ENCODE peak calls at places on chromosomes 16 and 17, in five cellular contexts. One of them, this sample, is unnamed.

GRCh38 chr17:14306602-14307001 is 5.7 kb downstream of the HS3ST3B1 start:
- DNase-seq in ELF-1: no peak
- DNase-seq in stromal cell of bone marrow: no peak
- DNase-seq in activated T-cell treated with anti-CD3 and anti-CD28 coated beads for 4 hours: no peak
- DNase-seq in GM23248: peak
- DNase-seq in this sample: no peak

GRCh38 chr17:36611345-36612072 is 10.1 kb downstream of the MRM1 start:
- DNase-seq in stromal cell of bone marrow: peak
- DNase-seq in GM23248: peak
- DNase-seq in activated T-cell treated with anti-CD3 and anti-CD28 coated beads for 4 hours: no peak
- DNase-seq in ELF-1: no peak
- DNase-seq in this sample: no peak

GRCh38 chr17:61981323-61981722 is 53.5 kb upstream of the INTS2 start:
- DNase-seq in GM23248: peak
- DNase-seq in stromal cell of bone marrow: no peak
- DNase-seq in activated T-cell treated with anti-CD3 and anti-CD28 coated beads for 4 hours: no peak
- DNase-seq in ELF-1: no peak
- DNase-seq in this sample: no peak

GRCh38 chr17:80931421-80932265 is 60.0 kb upstream of the CHMP6 start:
- DNase-seq in GM23248: peak
- DNase-seq in stromal cell of bone marrow: peak
- DNase-seq in ELF-1: peak
- DNase-seq in activated T-cell treated with anti-CD3 and anti-CD28 coated beads for 4 hours: no peak
- DNase-seq in this sample: no peak

GRCh38 chr17:5283531-5284315 is 1.6 kb downstream of the RABEP1 start:
- DNase-seq in ELF-1: peak
- DNase-seq in GM23248: peak
- DNase-seq in activated T-cell treated with anti-CD3 and anti-CD28 coated beads for 4 hours: no peak
- DNase-seq in stromal cell of bone marrow: no peak
- DNase-seq in this sample: no peak

GRCh38 chr16:72939247-72939646 is 108.7 kb downstream of the ZFHX3 start:
- DNase-seq in ELF-1: peak
- DNase-seq in GM23248: peak
- DNase-seq in stromal cell of bone marrow: peak
- DNase-seq in activated T-cell treated with anti-CD3 and anti-CD28 coated beads for 4 hours: no peak
- DNase-seq in this sample: no peak

GRCh38 chr17:58307468-58308172 is 21.0 kb downstream of the TSPOAP1 start:
- DNase-seq in activated T-cell treated with anti-CD3 and anti-CD28 coated beads for 4 hours: no peak
- DNase-seq in stromal cell of bone marrow: no peak
- DNase-seq in ELF-1: no peak
- DNase-seq in GM23248: no peak
- DNase-seq in this sample: no peak

GRCh38 chr16:56041556-56042140 is 149.6 kb upstream of the GNAO1 start:
- DNase-seq in GM23248: peak
- DNase-seq in stromal cell of bone marrow: no peak
- DNase-seq in activated T-cell treated with anti-CD3 and anti-CD28 coated beads for 4 hours: no peak
- DNase-seq in ELF-1: peak
- DNase-seq in this sample: no peak

GRCh38 chr17:9389116-9389515 is 186.5 kb downstream of the STX8 start:
- DNase-seq in stromal cell of bone marrow: peak
- DNase-seq in GM23248: peak
- DNase-seq in activated T-cell treated with anti-CD3 and anti-CD28 coated beads for 4 hours: no peak
- DNase-seq in ELF-1: no peak
- DNase-seq in this sample: no peak

GRCh38 chr16:30750876-30751465 is 2.7 kb downstream of the PHKG2 start:
- DNase-seq in activated T-cell treated with anti-CD3 and anti-CD28 coated beads for 4 hours: no peak
- DNase-seq in stromal cell of bone marrow: no peak
- DNase-seq in GM23248: no peak
- DNase-seq in ELF-1: no peak
- DNase-seq in this sample: no peak

GRCh38 chr16:68396481-68396880 is 51.8 kb downstream of the SMPD3 start:
- DNase-seq in ELF-1: no peak
- DNase-seq in GM23248: peak
- DNase-seq in activated T-cell treated with anti-CD3 and anti-CD28 coated beads for 4 hours: peak
- DNase-seq in stromal cell of bone marrow: peak
- DNase-seq in this sample: no peak

GRCh38 chr16:67713647-67714273 is 5.4 kb downstream of the GFOD2 start:
- DNase-seq in stromal cell of bone marrow: no peak
- DNase-seq in ELF-1: no peak
- DNase-seq in GM23248: no peak
- DNase-seq in activated T-cell treated with anti-CD3 and anti-CD28 coated beads for 4 hours: no peak
- DNase-seq in this sample: no peak

GRCh38 chr16:29854520-29855100 is 8.4 kb downstream of the CDIPT start:
- DNase-seq in activated T-cell treated with anti-CD3 and anti-CD28 coated beads for 4 hours: no peak
- DNase-seq in GM23248: peak
- DNase-seq in ELF-1: no peak
- DNase-seq in stromal cell of bone marrow: no peak
- DNase-seq in this sample: no peak

GRCh38 chr16:69565611-69566436 is at the start of gene NFAT5:
- DNase-seq in stromal cell of bone marrow: peak
- DNase-seq in activated T-cell treated with anti-CD3 and anti-CD28 coated beads for 4 hours: peak
- DNase-seq in ELF-1: peak
- DNase-seq in GM23248: peak
- DNase-seq in this sample: peak

GRCh38 chr17:4332296-4332970 is 34.0 kb downstream of the UBE2G1 start:
- DNase-seq in activated T-cell treated with anti-CD3 and anti-CD28 coated beads for 4 hours: no peak
- DNase-seq in stromal cell of bone marrow: no peak
- DNase-seq in ELF-1: peak
- DNase-seq in GM23248: peak
- DNase-seq in this sample: no peak

GRCh38 chr16:63982156-63982555 is 1139.7 kb downstream of the CDH11 start:
- DNase-seq in activated T-cell treated with anti-CD3 and anti-CD28 coated beads for 4 hours: no peak
- DNase-seq in stromal cell of bone marrow: no peak
- DNase-seq in GM23248: no peak
- DNase-seq in ELF-1: peak
- DNase-seq in this sample: no peak

GRCh38 chr17:72463287-72464102 is 342.7 kb downstream of the SOX9 start:
- DNase-seq in activated T-cell treated with anti-CD3 and anti-CD28 coated beads for 4 hours: no peak
- DNase-seq in GM23248: no peak
- DNase-seq in stromal cell of bone marrow: no peak
- DNase-seq in ELF-1: no peak
- DNase-seq in this sample: no peak

GRCh38 chr16:27690604-27691003 is 140.7 kb downstream of the KATNIP start:
- DNase-seq in ELF-1: no peak
- DNase-seq in activated T-cell treated with anti-CD3 and anti-CD28 coated beads for 4 hours: no peak
- DNase-seq in GM23248: peak
- DNase-seq in stromal cell of bone marrow: no peak
- DNase-seq in this sample: peak

GRCh38 chr17:60422162-60422665 is at the start of gene CHCT1:
- DNase-seq in stromal cell of bone marrow: no peak
- DNase-seq in activated T-cell treated with anti-CD3 and anti-CD28 coated beads for 4 hours: no peak
- DNase-seq in ELF-1: no peak
- DNase-seq in GM23248: no peak
- DNase-seq in this sample: peak

GRCh38 chr17:34318474-34318873 is 761 bp upstream of the CCL8 start:
- DNase-seq in ELF-1: no peak
- DNase-seq in activated T-cell treated with anti-CD3 and anti-CD28 coated beads for 4 hours: no peak
- DNase-seq in stromal cell of bone marrow: no peak
- DNase-seq in GM23248: no peak
- DNase-seq in this sample: no peak

GRCh38 chr17:74430706-74431567 is 951 bp upstream of the GPRC5C start:
- DNase-seq in ELF-1: peak
- DNase-seq in stromal cell of bone marrow: peak
- DNase-seq in activated T-cell treated with anti-CD3 and anti-CD28 coated beads for 4 hours: no peak
- DNase-seq in GM23248: peak
- DNase-seq in this sample: peak

GRCh38 chr17:35089846-35090193 is 26.3 kb upstream of the RFFL start:
- DNase-seq in ELF-1: peak
- DNase-seq in activated T-cell treated with anti-CD3 and anti-CD28 coated beads for 4 hours: peak
- DNase-seq in stromal cell of bone marrow: no peak
- DNase-seq in GM23248: peak
- DNase-seq in this sample: no peak

GRCh38 chr16:69143116-69143515 is 10.7 kb downstream of the UTP4 start:
- DNase-seq in activated T-cell treated with anti-CD3 and anti-CD28 coated beads for 4 hours: no peak
- DNase-seq in ELF-1: no peak
- DNase-seq in GM23248: peak
- DNase-seq in stromal cell of bone marrow: no peak
- DNase-seq in this sample: no peak

GRCh38 chr16:414395-415169 is 10.9 kb upstream of the RAB11FIP3 start:
- DNase-seq in stromal cell of bone marrow: no peak
- DNase-seq in GM23248: peak
- DNase-seq in ELF-1: peak
- DNase-seq in activated T-cell treated with anti-CD3 and anti-CD28 coated beads for 4 hours: no peak
- DNase-seq in this sample: no peak

GRCh38 chr16:56848955-56849689 is 15.9 kb upstream of the SLC12A3 start:
- DNase-seq in activated T-cell treated with anti-CD3 and anti-CD28 coated beads for 4 hours: no peak
- DNase-seq in GM23248: peak
- DNase-seq in stromal cell of bone marrow: peak
- DNase-seq in ELF-1: no peak
- DNase-seq in this sample: no peak

GRCh38 chr16:88754109-88754911 is 30.7 kb downstream of the PIEZO1 start:
- DNase-seq in activated T-cell treated with anti-CD3 and anti-CD28 coated beads for 4 hours: no peak
- DNase-seq in stromal cell of bone marrow: no peak
- DNase-seq in GM23248: no peak
- DNase-seq in ELF-1: no peak
- DNase-seq in this sample: no peak

GRCh38 chr16:83134638-83135037 is 507.9 kb downstream of the CDH13 start:
- DNase-seq in ELF-1: no peak
- DNase-seq in stromal cell of bone marrow: no peak
- DNase-seq in activated T-cell treated with anti-CD3 and anti-CD28 coated beads for 4 hours: no peak
- DNase-seq in GM23248: no peak
- DNase-seq in this sample: no peak

GRCh38 chr17:48054238-48055185 is 6.4 kb downstream of the NFE2L1 start:
- DNase-seq in ELF-1: peak
- DNase-seq in GM23248: peak
- DNase-seq in stromal cell of bone marrow: no peak
- DNase-seq in activated T-cell treated with anti-CD3 and anti-CD28 coated beads for 4 hours: no peak
- DNase-seq in this sample: peak

GRCh38 chr17:44115585-44116415 is 7.6 kb downstream of the HDAC5 start:
- DNase-seq in ELF-1: peak
- DNase-seq in GM23248: peak
- DNase-seq in stromal cell of bone marrow: no peak
- DNase-seq in activated T-cell treated with anti-CD3 and anti-CD28 coated beads for 4 hours: no peak
- DNase-seq in this sample: peak